ENCODE peak calls at places on chromosomes 3 and 15, in seven cellular contexts. One of them, this sample, is unnamed.

GRCh38 chr15:56964182-56964581 is 45.7 kb downstream of the TCF12 start:
- DNase-seq in GM23338: no peak
- DNase-seq in neural progenitor cell: no peak
- DNase-seq in hepatocyte: no peak
- DNase-seq in MM.1S: no peak
- DNase-seq in HCT116: no peak
- DNase-seq in PC-3: no peak
- DNase-seq in this sample: peak; percentile 52

GRCh38 chr3:122681294-122682015 is 816 bp downstream of the PARP14 start:
- DNase-seq in neural progenitor cell: no peak
- DNase-seq in PC-3: peak; percentile 15
- DNase-seq in HCT116: no peak
- DNase-seq in MM.1S: no peak
- DNase-seq in GM23338: peak; percentile 46
- DNase-seq in hepatocyte: no peak
- DNase-seq in this sample: peak; percentile 12

GRCh38 chr3:193548406-193548805 is 6.3 kb downstream of the ATP13A4 start:
- DNase-seq in HCT116: no peak
- DNase-seq in hepatocyte: no peak
- DNase-seq in MM.1S: no peak
- DNase-seq in GM23338: no peak
- DNase-seq in neural progenitor cell: no peak
- DNase-seq in PC-3: no peak
- DNase-seq in this sample: no peak

GRCh38 chr3:51593697-51594096 is 55.2 kb downstream of the RAD54L2 start:
- DNase-seq in PC-3: no peak
- DNase-seq in neural progenitor cell: no peak
- DNase-seq in GM23338: no peak
- DNase-seq in hepatocyte: no peak
- DNase-seq in MM.1S: no peak
- DNase-seq in HCT116: no peak
- DNase-seq in this sample: no peak

GRCh38 chr3:186506846-186507245 is 37.3 kb downstream of the CRYGS start:
- DNase-seq in neural progenitor cell: no peak
- DNase-seq in HCT116: no peak
- DNase-seq in GM23338: no peak
- DNase-seq in MM.1S: no peak
- DNase-seq in hepatocyte: no peak
- DNase-seq in PC-3: no peak
- DNase-seq in this sample: no peak

GRCh38 chr15:60223161-60223560 is 174.6 kb downstream of the ANXA2 start:
- DNase-seq in hepatocyte: no peak
- DNase-seq in HCT116: no peak
- DNase-seq in PC-3: peak; percentile 48
- DNase-seq in GM23338: no peak
- DNase-seq in MM.1S: no peak
- DNase-seq in neural progenitor cell: no peak
- DNase-seq in this sample: no peak

GRCh38 chr3:144394052-144394451 is 422.4 kb downstream of the DIPK2A start:
- DNase-seq in GM23338: no peak
- DNase-seq in MM.1S: no peak
- DNase-seq in hepatocyte: no peak
- DNase-seq in neural progenitor cell: no peak
- DNase-seq in HCT116: no peak
- DNase-seq in PC-3: peak; percentile 68
- DNase-seq in this sample: peak; percentile 57

GRCh38 chr3:133890972-133891644 is 4.6 kb downstream of the RAB6B start:
- DNase-seq in hepatocyte: no peak
- DNase-seq in GM23338: no peak
- DNase-seq in MM.1S: no peak
- DNase-seq in neural progenitor cell: no peak
- DNase-seq in HCT116: no peak
- DNase-seq in PC-3: no peak
- DNase-seq in this sample: no peak

GRCh38 chr3:127410137-127410488 is 122.3 kb upstream of the PRR20G start:
- DNase-seq in hepatocyte: no peak
- DNase-seq in GM23338: no peak
- DNase-seq in neural progenitor cell: no peak
- DNase-seq in HCT116: no peak
- DNase-seq in MM.1S: no peak
- DNase-seq in PC-3: no peak
- DNase-seq in this sample: no peak

GRCh38 chr3:58452176-58452575 is 18.5 kb upstream of the PDHB start:
- DNase-seq in PC-3: no peak
- DNase-seq in neural progenitor cell: peak; percentile 11
- DNase-seq in GM23338: no peak
- DNase-seq in MM.1S: no peak
- DNase-seq in hepatocyte: no peak
- DNase-seq in HCT116: no peak
- DNase-seq in this sample: no peak

GRCh38 chr15:94324117-94324826 is 92.9 kb downstream of the MCTP2 start:
- DNase-seq in MM.1S: peak; percentile 66
- DNase-seq in GM23338: peak; percentile 74
- DNase-seq in HCT116: peak; percentile 15
- DNase-seq in PC-3: peak; percentile 66
- DNase-seq in neural progenitor cell: peak; percentile 70
- DNase-seq in hepatocyte: peak; percentile 74
- DNase-seq in this sample: peak; percentile 71

GRCh38 chr3:140096037-140096436 is 161.1 kb downstream of the CLSTN2 start:
- DNase-seq in HCT116: no peak
- DNase-seq in neural progenitor cell: no peak
- DNase-seq in hepatocyte: no peak
- DNase-seq in MM.1S: no peak
- DNase-seq in PC-3: no peak
- DNase-seq in GM23338: no peak
- DNase-seq in this sample: no peak

GRCh38 chr3:135237371-135237770 is 442.3 kb downstream of the EPHB1 start:
- DNase-seq in HCT116: no peak
- DNase-seq in neural progenitor cell: peak; percentile 38
- DNase-seq in GM23338: peak; percentile 50
- DNase-seq in PC-3: no peak
- DNase-seq in hepatocyte: no peak
- DNase-seq in MM.1S: no peak
- DNase-seq in this sample: no peak

GRCh38 chr3:37279226-37279625 is 104.8 kb upstream of the LRRFIP2 start:
- DNase-seq in PC-3: no peak
- DNase-seq in MM.1S: no peak
- DNase-seq in GM23338: no peak
- DNase-seq in hepatocyte: peak; percentile 21
- DNase-seq in neural progenitor cell: no peak
- DNase-seq in HCT116: no peak
- DNase-seq in this sample: peak; percentile 7

GRCh38 chr3:155418426-155418825 is 124.9 kb upstream of the STRIT1 start:
- DNase-seq in HCT116: no peak
- DNase-seq in neural progenitor cell: peak; percentile 67
- DNase-seq in PC-3: no peak
- DNase-seq in GM23338: peak; percentile 42
- DNase-seq in hepatocyte: peak; percentile 36
- DNase-seq in MM.1S: no peak
- DNase-seq in this sample: no peak

GRCh38 chr15:69045810-69046209 is 31.3 kb downstream of the NOX5 start:
- DNase-seq in HCT116: no peak
- DNase-seq in hepatocyte: peak; percentile 44
- DNase-seq in neural progenitor cell: peak; percentile 60
- DNase-seq in PC-3: peak; percentile 39
- DNase-seq in GM23338: peak; percentile 22
- DNase-seq in MM.1S: no peak
- DNase-seq in this sample: peak; percentile 26

GRCh38 chr15:60830479-60830878 is 351.5 kb upstream of the ICE2 start:
- DNase-seq in HCT116: no peak
- DNase-seq in GM23338: no peak
- DNase-seq in MM.1S: no peak
- DNase-seq in hepatocyte: no peak
- DNase-seq in PC-3: no peak
- DNase-seq in neural progenitor cell: no peak
- DNase-seq in this sample: peak; percentile 83

GRCh38 chr15:90343391-90343790 is 8.7 kb upstream of the ZNF774 start:
- DNase-seq in neural progenitor cell: no peak
- DNase-seq in GM23338: no peak
- DNase-seq in hepatocyte: no peak
- DNase-seq in HCT116: no peak
- DNase-seq in MM.1S: no peak
- DNase-seq in PC-3: peak; percentile 53
- DNase-seq in this sample: peak; percentile 43

GRCh38 chr15:89630974-89631901 is 24.0 kb downstream of the KIF7 start:
- DNase-seq in PC-3: no peak
- DNase-seq in GM23338: peak; percentile 22
- DNase-seq in hepatocyte: no peak
- DNase-seq in HCT116: no peak
- DNase-seq in MM.1S: no peak
- DNase-seq in neural progenitor cell: no peak
- DNase-seq in this sample: no peak

GRCh38 chr15:81536296-81536695 is 162.3 kb upstream of the TMC3 start:
- DNase-seq in HCT116: no peak
- DNase-seq in neural progenitor cell: no peak
- DNase-seq in PC-3: no peak
- DNase-seq in MM.1S: no peak
- DNase-seq in GM23338: no peak
- DNase-seq in hepatocyte: no peak
- DNase-seq in this sample: no peak

GRCh38 chr3:171446801-171447578 is 13.2 kb downstream of the TNIK start:
- DNase-seq in neural progenitor cell: no peak
- DNase-seq in hepatocyte: peak; percentile 17
- DNase-seq in GM23338: no peak
- DNase-seq in HCT116: peak; percentile 84
- DNase-seq in MM.1S: no peak
- DNase-seq in PC-3: peak; percentile 99
- DNase-seq in this sample: peak; percentile 77

GRCh38 chr3:100852882-100853281 is 140.3 kb downstream of the ABI3BP start:
- DNase-seq in HCT116: no peak
- DNase-seq in hepatocyte: no peak
- DNase-seq in PC-3: no peak
- DNase-seq in GM23338: no peak
- DNase-seq in MM.1S: no peak
- DNase-seq in neural progenitor cell: no peak
- DNase-seq in this sample: no peak

GRCh38 chr3:184740509-184741258 is 28.8 kb upstream of the MAGEF1 start:
- DNase-seq in PC-3: peak; percentile 80
- DNase-seq in HCT116: peak; percentile 54
- DNase-seq in hepatocyte: no peak
- DNase-seq in neural progenitor cell: no peak
- DNase-seq in MM.1S: no peak
- DNase-seq in GM23338: no peak
- DNase-seq in this sample: peak; percentile 87

GRCh38 chr3:174358252-174358651 is 500.9 kb upstream of the NAALADL2 start:
- DNase-seq in PC-3: peak; percentile 43
- DNase-seq in neural progenitor cell: no peak
- DNase-seq in MM.1S: no peak
- DNase-seq in HCT116: no peak
- DNase-seq in GM23338: no peak
- DNase-seq in hepatocyte: no peak
- DNase-seq in this sample: no peak
- TF ChIP-seq EZH2phosphoT487 in PC-3: no peak
- TF ChIP-seq EZH2phosphoT487 in neural progenitor cell: no peak
- TF ChIP-seq EZH2phosphoT487 in MM.1S: no peak
- TF ChIP-seq EZH2phosphoT487 in HCT116: no peak
- TF ChIP-seq EZH2phosphoT487 in GM23338: no peak
- TF ChIP-seq EZH2phosphoT487 in hepatocyte: no peak
- TF ChIP-seq EZH2phosphoT487 in this sample: no peak

DNA sequence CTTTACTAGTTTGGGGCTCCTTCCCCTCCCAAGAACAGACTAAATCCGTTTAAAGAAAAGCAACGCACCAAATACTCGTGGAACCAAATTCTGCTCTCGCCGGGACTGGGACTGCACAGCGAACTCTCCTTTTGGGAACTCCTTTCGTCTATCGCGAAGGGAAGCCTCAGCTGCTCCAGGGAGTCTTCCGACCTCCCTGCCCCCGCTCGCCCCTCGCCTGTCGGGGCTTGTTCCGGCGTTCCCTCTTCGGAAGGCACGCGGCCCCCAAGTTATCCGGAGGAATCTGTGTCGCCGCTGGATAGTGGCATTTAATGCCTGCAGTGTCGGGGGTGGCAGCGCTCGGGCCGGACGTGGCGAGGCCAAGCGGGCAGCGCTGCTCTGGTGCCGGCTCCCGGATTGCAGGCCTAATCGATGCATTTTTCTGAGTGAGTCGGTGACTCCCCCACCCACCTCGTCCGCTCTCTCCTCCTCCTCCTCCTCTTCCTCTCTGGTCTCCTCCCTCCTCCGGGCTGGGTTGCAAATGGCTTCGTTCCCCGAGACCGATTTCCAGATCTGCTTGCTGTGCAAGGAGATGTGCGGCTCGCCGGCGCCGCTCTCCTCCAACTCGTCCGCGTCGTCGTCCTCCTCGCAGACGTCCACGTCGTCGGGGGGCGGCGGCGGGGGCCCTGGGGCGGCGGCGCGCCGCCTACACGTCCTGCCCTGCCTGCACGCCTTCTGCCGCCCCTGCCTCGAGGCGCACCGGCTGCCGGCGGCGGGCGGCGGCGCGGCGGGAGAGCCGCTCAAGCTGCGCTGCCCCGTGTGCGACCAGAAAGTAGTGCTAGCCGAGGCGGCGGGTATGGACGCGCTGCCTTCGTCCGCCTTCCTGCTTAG is at the start of gene TRIM71:
- DNase-seq in HCT116: no peak
- DNase-seq in PC-3: no peak
- DNase-seq in MM.1S: no peak
- DNase-seq in GM23338: no peak
- DNase-seq in hepatocyte: peak; percentile 32
- DNase-seq in neural progenitor cell: peak; percentile 68
- DNase-seq in this sample: peak; percentile 22
- TF ChIP-seq EZH2 in HCT116: no peak
- TF ChIP-seq EZH2 in PC-3: no peak
- TF ChIP-seq EZH2 in MM.1S: no peak
- TF ChIP-seq EZH2 in GM23338: no peak
- TF ChIP-seq EZH2 in hepatocyte: no peak
- TF ChIP-seq EZH2 in neural progenitor cell: no peak
- TF ChIP-seq EZH2 in this sample: peak; percentile 99

DNA sequence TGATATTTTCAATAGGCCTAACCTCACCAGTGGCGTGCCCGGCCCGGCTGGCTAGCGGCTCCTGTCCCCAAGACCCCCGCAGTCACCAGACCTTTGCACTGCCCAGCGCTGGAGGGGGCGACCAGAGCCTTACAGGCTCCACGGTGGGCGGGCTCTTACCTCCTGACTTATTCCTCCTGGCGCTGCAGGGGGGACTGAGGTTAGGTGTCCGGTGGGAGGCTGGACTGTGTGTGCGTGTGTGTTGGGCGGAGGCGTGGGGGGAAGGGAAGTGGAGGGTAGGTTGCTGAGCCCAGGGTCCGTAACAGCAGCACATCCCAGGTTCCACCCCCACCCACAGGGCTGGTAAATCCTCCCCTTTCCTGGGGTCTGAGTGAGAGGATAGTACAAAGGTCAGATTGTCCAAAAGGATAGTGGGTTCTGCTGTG is 27.5 kb upstream of the THRB start:
- DNase-seq in neural progenitor cell: peak; percentile 56
- DNase-seq in hepatocyte: peak; percentile 49
- DNase-seq in MM.1S: no peak
- DNase-seq in GM23338: peak; percentile 50
- DNase-seq in PC-3: no peak
- DNase-seq in HCT116: no peak
- DNase-seq in this sample: no peak
- H2AFZ ChIP-seq in neural progenitor cell: no peak overlapping the region
- H2AFZ ChIP-seq in hepatocyte: peak overlapping the region; percentile 87
- H2AFZ ChIP-seq in MM.1S: peak overlapping the region; percentile 77
- H2AFZ ChIP-seq in GM23338: peak overlapping the region; percentile 99
- H2AFZ ChIP-seq in PC-3: peak overlapping the region; percentile 91
- H2AFZ ChIP-seq in HCT116: no peak overlapping the region
- H2AFZ ChIP-seq in this sample: peak overlapping the region; percentile 99

DNA sequence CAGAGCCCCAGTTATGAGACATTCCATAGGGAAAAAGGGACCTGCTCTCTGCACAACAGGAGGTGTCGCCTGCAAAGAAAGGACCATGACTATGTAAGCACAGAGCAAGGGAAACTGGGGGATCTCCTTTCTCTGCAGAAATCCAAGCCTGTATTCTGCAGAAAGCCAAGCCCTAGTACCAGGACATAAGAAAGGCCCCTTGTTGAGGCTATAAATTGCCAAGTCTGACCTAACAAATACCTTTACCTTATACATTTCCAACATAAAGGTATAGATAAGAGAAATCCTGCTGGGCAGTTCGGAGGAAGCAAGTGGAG is 10.0 kb downstream of the ISLR2 start:
- DNase-seq in hepatocyte: no peak
- DNase-seq in MM.1S: no peak
- DNase-seq in HCT116: no peak
- DNase-seq in neural progenitor cell: no peak
- DNase-seq in GM23338: peak; percentile 34
- DNase-seq in PC-3: no peak
- DNase-seq in this sample: no peak
- TF ChIP-seq EZH2phosphoT487 in hepatocyte: no peak
- TF ChIP-seq EZH2phosphoT487 in MM.1S: no peak
- TF ChIP-seq EZH2phosphoT487 in HCT116: no peak
- TF ChIP-seq EZH2phosphoT487 in neural progenitor cell: no peak
- TF ChIP-seq EZH2phosphoT487 in GM23338: no peak
- TF ChIP-seq EZH2phosphoT487 in PC-3: no peak
- TF ChIP-seq EZH2phosphoT487 in this sample: no peak

This sample was measured in GM23248.